ENCODE peak calls at places on chromosomes 6 and 20, in five cellular contexts. H is HL-60, V is SK-N-SH, F is vagina, Q is Panc1. P is an unnamed sample.

GRCh38 chr20:61932199-61932592 is 133.5 kb downstream of the TAF4 start:
- DNase-seq in H (no peak), V (no peak), F (no peak), Q (no peak), P (no peak)

GRCh38 chr6:43942616-43943015 is 172.6 kb downstream of the VEGFA start:
- DNase-seq in H (no peak), V (no peak), F (no peak), Q (no peak), P (no peak)

GRCh38 chr6:134636221-134636830 is 313.6 kb downstream of the ALDH8A1 start:
- DNase-seq in H (no peak), V (no peak), F (no peak), Q (no peak), P (no peak)

GRCh38 chr6:14713008-14713452 is 532.8 kb upstream of the JARID2 start:
- DNase-seq in H (no peak), V (no peak), F (no peak), Q (no peak), P (no peak)

GRCh38 chr6:111604259-111605099 is 1.2 kb downstream of the TRAF3IP2 start:
- DNase-seq in H (peak; percentile 46), V (no peak), F (peak; percentile 97), Q (no peak), P (peak; percentile 49)

GRCh38 chr6:18491303-18492090 is 104.3 kb downstream of the RNF144B start:
- DNase-seq in H (no peak), V (no peak), F (no peak), Q (no peak), P (no peak)

GRCh38 chr6:136014454-136015421 is 163.2 kb downstream of the PDE7B start:
- DNase-seq in H (no peak), V (no peak), F (no peak), Q (no peak), P (no peak)

GRCh38 chr6:113649276-113649675 is 207.9 kb upstream of the MARCKS start:
- DNase-seq in H (peak; percentile 61), V (no peak), F (no peak), Q (no peak), P (no peak)

GRCh38 chr20:36147707-36148106 is 6.8 kb upstream of the EPB41L1 start:
- DNase-seq in H (no peak), V (no peak), F (no peak), Q (no peak), P (no peak)

GRCh38 chr6:14612016-14612415 is 494.4 kb downstream of the CD83 start:
- DNase-seq in H (no peak), V (no peak), F (peak; percentile 29), Q (no peak), P (no peak)

GRCh38 chr6:14454467-14454763 is 336.8 kb downstream of the CD83 start:
- DNase-seq in H (no peak), V (no peak), F (no peak), Q (no peak), P (no peak)

GRCh38 chr6:137869781-137870180 is 2.7 kb downstream of the TNFAIP3 start:
- DNase-seq in H (no peak), V (no peak), F (no peak), Q (no peak), P (no peak)
- TF ChIP-seq CTCF in H (no peak), V (no peak), F (no peak), Q (no peak), P (no peak)

DNA sequence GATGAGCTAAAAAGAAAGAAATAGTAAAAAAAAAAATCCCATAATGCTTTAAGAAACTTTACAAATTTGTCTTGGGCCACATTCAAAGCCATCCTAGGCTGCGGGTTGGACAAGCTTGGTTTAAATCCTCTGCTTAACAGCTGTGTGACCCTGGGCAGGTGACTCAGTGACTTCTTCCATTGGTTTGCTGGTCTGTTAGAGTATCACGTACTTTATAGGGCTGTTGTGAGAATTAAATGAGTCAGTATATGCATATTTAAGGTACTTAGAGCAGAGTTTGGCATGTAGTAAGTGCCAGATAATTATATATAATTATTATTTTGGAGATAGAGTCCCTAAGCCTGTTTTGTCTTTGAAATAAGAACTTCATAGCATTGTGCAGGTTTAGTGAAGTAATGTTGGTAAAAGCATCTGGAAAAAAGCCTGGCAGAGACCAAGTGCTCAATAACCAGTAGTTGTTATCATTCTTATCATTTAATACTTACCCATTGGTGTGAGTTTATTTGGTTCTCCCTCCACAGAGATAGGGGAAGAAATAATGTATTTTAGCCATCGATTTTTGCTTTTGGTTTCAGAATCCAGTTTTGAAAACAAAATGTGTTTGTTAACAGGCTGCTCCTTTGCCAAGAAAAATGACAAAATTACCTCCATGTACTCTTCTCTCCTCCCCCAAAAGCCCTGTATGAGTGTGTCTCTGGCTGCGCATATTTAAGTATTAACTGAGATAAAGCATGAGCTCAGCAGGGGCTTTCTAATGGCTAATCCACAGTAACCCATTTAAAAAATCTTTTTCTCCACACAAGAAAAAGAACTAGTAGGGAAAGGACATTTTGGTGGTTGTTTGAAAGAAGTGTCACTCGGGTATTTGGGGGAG is 67.2 kb downstream of the FOXO3 start:
- DNase-seq in H (no peak), V (no peak), F (no peak), Q (no peak), P (no peak)
- H3K4me3 ChIP-seq in H (no peak overlapping the region), V (no peak overlapping the region), F (no peak overlapping the region), Q (no peak overlapping the region), P (no peak overlapping the region)

DNA sequence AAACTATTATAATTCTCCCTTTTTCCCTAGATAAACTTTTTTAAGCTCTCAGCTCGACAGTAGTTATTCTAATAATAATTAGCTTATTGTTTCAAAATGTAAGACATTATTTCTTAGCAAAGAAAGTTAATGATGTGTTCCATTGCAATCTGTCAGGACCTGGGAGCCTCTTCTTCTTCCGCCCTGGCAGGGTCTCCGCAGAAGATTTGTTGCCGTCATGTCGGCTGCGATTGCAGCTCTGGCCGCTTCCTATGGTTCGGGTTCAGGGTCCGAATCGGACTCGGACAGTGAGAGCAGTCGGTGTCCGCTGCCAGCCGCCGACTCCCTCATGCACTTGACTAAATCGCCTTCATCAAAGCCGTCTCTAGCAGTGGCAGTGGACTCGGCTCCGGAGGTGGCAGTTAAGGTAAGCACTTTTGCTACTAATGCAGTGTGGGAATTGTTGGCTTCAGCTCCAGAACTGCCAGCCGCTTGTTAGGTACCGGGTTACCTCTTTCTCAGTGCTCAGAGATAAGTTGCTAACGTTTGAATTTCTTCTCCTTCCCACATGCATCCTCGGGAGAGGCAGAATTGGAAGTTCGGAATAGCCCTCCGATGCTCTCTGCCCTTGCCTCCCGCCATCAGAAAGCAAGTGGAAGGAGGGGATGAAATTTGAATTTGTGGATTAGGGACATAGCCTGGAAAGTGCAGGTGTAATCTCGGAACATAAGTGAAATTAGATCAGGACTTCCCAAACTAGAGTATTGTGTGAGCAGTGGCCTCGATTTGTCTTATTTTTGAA is at the start of gene CDC40:
- DNase-seq in H (peak; percentile 56), V (peak; percentile 67), F (peak; percentile 91), Q (no peak), P (peak; percentile 50)
- TF ChIP-seq POLR2AphosphoS5 in H (peak; percentile 65), V (peak; percentile 89), F (peak; percentile 96), Q (no peak), P (no peak)

GRCh38 chr20:38219006-38219950 is 41.3 kb downstream of the KIAA1755 start:
- DNase-seq in H (no peak), V (no peak), F (no peak), Q (no peak), P (no peak)
- TF ChIP-seq CTCF in H (no peak), V (no peak), F (no peak), Q (no peak), P (no peak)

GRCh38 chr6:39172377-39172757 is 56.9 kb downstream of the KCNK5 start:
- DNase-seq in H (no peak), V (no peak), F (peak; percentile 54), Q (no peak), P (peak; percentile 17)

GRCh38 chr6:39170860-39171259 is 55.9 kb upstream of the SAYSD1 start:
- DNase-seq in H (no peak), V (no peak), F (peak; percentile 18), Q (no peak), P (no peak)

GRCh38 chr6:39169448-39170344 is 54.7 kb upstream of the SAYSD1 start:
- DNase-seq in H (no peak), V (no peak), F (no peak), Q (no peak), P (peak; percentile 73)

GRCh38 chr6:39173276-39173675 is 56.0 kb downstream of the KCNK5 start:
- DNase-seq in H (peak; percentile 78), V (no peak), F (no peak), Q (no peak), P (no peak)

DNA sequence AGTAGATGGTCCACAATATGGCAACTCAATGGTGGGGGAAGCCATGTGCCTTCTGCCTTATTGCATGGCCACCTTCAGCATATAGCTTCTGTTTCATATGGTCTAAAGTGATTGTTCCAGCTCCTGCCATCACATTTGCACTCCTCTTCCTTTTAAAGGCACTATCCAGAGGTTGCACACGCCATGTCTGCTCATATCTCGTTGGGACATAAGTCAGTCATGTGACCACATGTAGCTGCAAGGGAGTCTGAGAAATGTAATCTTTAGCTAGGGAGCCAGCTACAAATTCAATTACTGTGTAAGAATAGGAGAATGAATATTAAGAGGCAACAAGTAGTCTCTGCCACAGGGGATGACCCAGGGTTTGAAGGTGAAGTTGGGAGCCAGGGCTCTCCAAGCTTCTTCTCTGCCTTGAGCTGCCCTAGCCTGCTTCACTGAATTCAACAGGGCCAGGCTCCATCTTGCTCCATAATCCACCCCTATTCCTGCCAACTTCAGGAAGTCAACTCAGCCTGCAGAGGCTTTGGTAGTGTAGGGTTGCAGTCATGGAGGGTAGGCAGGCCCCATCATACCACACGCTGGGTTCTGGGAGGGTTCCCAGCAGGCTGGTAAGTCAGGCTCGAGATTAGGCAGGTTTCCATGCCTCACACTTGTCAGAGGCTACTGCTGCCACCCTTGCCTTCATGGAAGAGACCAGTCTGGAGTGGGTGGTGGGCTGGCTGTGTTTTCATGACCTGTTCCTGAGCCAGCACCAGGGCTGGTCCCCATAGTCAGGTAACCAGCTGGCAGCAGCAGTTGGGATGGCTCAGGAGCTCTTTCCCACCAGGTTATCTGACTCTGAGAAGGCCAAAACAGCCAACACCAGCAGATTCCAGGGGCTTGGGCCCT is 56.7 kb upstream of the SAYSD1 start:
- DNase-seq in H (no peak), V (no peak), F (peak; percentile 64), Q (no peak), P (peak; percentile 5)
- H3K4me3 ChIP-seq in H (no peak overlapping the region), V (no peak overlapping the region), F (no peak overlapping the region), Q (no peak overlapping the region), P (no peak overlapping the region)

DNA sequence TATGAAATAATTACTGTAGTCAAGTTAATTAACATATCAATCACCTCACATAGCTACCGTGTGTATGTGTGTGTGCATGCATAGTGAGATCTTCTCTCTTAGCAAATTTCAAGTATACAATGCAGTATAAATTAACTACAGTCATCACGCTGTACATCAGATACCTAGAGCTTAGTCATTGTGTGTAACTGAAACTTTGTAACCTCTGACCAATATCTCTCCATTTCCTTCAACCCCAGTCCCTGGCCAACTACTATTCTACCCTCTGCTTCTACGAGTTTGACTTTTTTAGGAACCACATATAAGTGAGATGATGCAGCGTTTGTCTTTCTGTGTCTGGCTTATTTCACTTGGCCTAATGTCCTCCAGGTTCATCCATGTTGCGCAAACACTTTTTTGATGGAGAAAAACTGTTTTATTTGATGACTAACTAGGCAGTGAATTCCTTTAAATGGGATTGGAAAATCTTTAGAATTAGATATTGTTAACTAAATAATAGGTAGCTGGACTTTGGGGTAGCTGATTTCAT is 459.5 kb downstream of the DHX35 start:
- DNase-seq in H (no peak), V (no peak), F (no peak), Q (no peak), P (no peak)
- TF ChIP-seq POLR2AphosphoS5 in H (no peak), V (no peak), F (no peak), Q (no peak), P (no peak)

GRCh38 chr6:164612731-164613130 is 696.7 kb downstream of the C6orf118 start:
- DNase-seq in H (no peak), V (peak; percentile 3), F (no peak), Q (no peak), P (no peak)
- TF ChIP-seq CTCF in H (no peak), V (no peak), F (no peak), Q (no peak), P (no peak)